ENCODE peak calls at places on chromosomes 2 and 18, in six cellular contexts. S is astrocyte of the spinal cord, J is foreskin fibroblast, C is pancreas, M is GM13977, Z is right lobe of liver. B is an unnamed sample.

GRCh38 chr2:53021285-53021684 is 746.3 kb upstream of the CHAC2 start:
- DNase-seq in S (peak; percentile 47), J (peak; percentile 12), C (no peak), M (no peak), Z (no peak), B (no peak)

GRCh38 chr2:238063414-238064189 is 2.8 kb downstream of the SCLY start:
- DNase-seq in S (no peak), J (no peak), C (no peak), M (no peak), Z (peak; percentile 80), B (no peak)

GRCh38 chr2:36389081-36389480 is 33.5 kb downstream of the CRIM1 start:
- DNase-seq in S (peak; percentile 52), J (no peak), C (no peak), M (no peak), Z (no peak), B (no peak)

GRCh38 chr2:238978507-238978906 is 130.6 kb downstream of the TWIST2 start:
- DNase-seq in S (no peak), J (no peak), C (no peak), M (no peak), Z (no peak), B (no peak)

GRCh38 chr2:238379096-238379810 is 47.5 kb upstream of the ASB1 start:
- DNase-seq in S (peak; percentile 44), J (no peak), C (no peak), M (no peak), Z (no peak), B (peak; percentile 56)

GRCh38 chr18:28571929-28572328 is 395.0 kb upstream of the CDH2 start:
- DNase-seq in S (no peak), J (no peak), C (no peak), M (no peak), Z (no peak), B (no peak)

GRCh38 chr2:222452422-222452950 is 28.1 kb downstream of the SGPP2 start:
- DNase-seq in S (no peak), J (no peak), C (no peak), M (no peak), Z (no peak), B (no peak)

GRCh38 chr18:33469699-33470098 is 29.2 kb upstream of the CCDC178 start:
- DNase-seq in S (no peak), J (no peak), C (no peak), M (no peak), Z (no peak), B (no peak)

GRCh38 chr2:48253301-48253700 is 276.7 kb upstream of the STON1 start:
- DNase-seq in S (no peak), J (no peak), C (no peak), M (no peak), Z (no peak), B (no peak)

GRCh38 chr2:236828002-236828401 is 257.7 kb upstream of the COPS8 start:
- DNase-seq in S (no peak), J (no peak), C (no peak), M (no peak), Z (no peak), B (no peak)

GRCh38 chr18:60601249-60601648 is 228.7 kb upstream of the MC4R start:
- DNase-seq in S (no peak), J (no peak), C (no peak), M (no peak), Z (no peak), B (no peak)

GRCh38 chr2:189255711-189256110 is 76.2 kb upstream of the COL5A2 start:
- DNase-seq in S (no peak), J (no peak), C (no peak), M (no peak), Z (no peak), B (no peak)

GRCh38 chr2:9327873-9328352 is 95.4 kb downstream of the ITGB1BP1 start:
- DNase-seq in S (no peak), J (no peak), C (no peak), M (no peak), Z (no peak), B (no peak)

GRCh38 chr2:239197146-239197545 is 203.7 kb downstream of the HDAC4 start:
- DNase-seq in S (no peak), J (no peak), C (peak; percentile 47), M (no peak), Z (peak; percentile 38), B (no peak)

GRCh38 chr2:15041429-15041837 is 408.9 kb downstream of the LRATD1 start:
- DNase-seq in S (peak; percentile 23), J (no peak), C (no peak), M (no peak), Z (peak; percentile 55), B (no peak)

GRCh38 chr2:61134141-61134540 is 27.8 kb upstream of the C2orf74 start:
- DNase-seq in S (peak; percentile 15), J (no peak), C (no peak), M (no peak), Z (no peak), B (no peak)

GRCh38 chr2:195473802-195474201 is 183.2 kb upstream of the SLC39A10 start:
- DNase-seq in S (no peak), J (no peak), C (no peak), M (no peak), Z (no peak), B (no peak)

GRCh38 chr2:35462226-35462983 is 893.2 kb upstream of the CRIM1 start:
- DNase-seq in S (peak; percentile 67), J (no peak), C (no peak), M (no peak), Z (no peak), B (no peak)

GRCh38 chr2:180322781-180323180 is 315.7 kb upstream of the CWC22 start:
- DNase-seq in S (peak; percentile 20), J (peak; percentile 6), C (no peak), M (no peak), Z (no peak), B (no peak)

GRCh38 chr2:229520582-229521221 is 193.7 kb downstream of the DNER start:
- DNase-seq in S (no peak), J (no peak), C (no peak), M (no peak), Z (no peak), B (no peak)

GRCh38 chr2:38301340-38301968 is 75.6 kb downstream of the ATL2 start:
- DNase-seq in S (no peak), J (no peak), C (no peak), M (no peak), Z (no peak), B (peak; percentile 76)

GRCh38 chr2:100845141-100845991 is 25.4 kb downstream of the NPAS2 start:
- DNase-seq in S (no peak), J (no peak), C (peak; percentile 73), M (no peak), Z (peak; percentile 87), B (no peak)

GRCh38 chr2:42957109-42958035 is 165.0 kb upstream of the HAAO start:
- DNase-seq in S (no peak), J (no peak), C (no peak), M (no peak), Z (peak; percentile 67), B (no peak)

GRCh38 chr2:144324446-144325045 is 195.4 kb downstream of the ZEB2 start:
- DNase-seq in S (no peak), J (no peak), C (no peak), M (no peak), Z (no peak), B (peak; percentile 39)

GRCh38 chr2:95379616-95379925 is 22.9 kb upstream of the FAHD2A start:
- DNase-seq in S (no peak), J (no peak), C (no peak), M (no peak), Z (no peak), B (no peak)

GRCh38 chr2:217834057-217834620 is 168.7 kb downstream of the TNS1 start:
- DNase-seq in S (no peak), J (no peak), C (no peak), M (no peak), Z (no peak), B (no peak)

GRCh38 chr2:119820275-119820674 is 60.6 kb downstream of the PTPN4 start:
- DNase-seq in S (peak; percentile 76), J (peak; percentile 68), C (no peak), M (no peak), Z (no peak), B (no peak)

GRCh38 chr2:125341353-125341752 is 1314.6 kb upstream of the GYPC start:
- DNase-seq in S (no peak), J (no peak), C (no peak), M (no peak), Z (no peak), B (no peak)

GRCh38 chr2:162280654-162281053 is 37.4 kb upstream of the FAP start:
- DNase-seq in S (no peak), J (no peak), C (no peak), M (no peak), Z (no peak), B (no peak)
- TF ChIP-seq CTCF in S (no peak), J (no peak), C (no peak), M (peak; percentile 5), Z (no peak), B (no peak)

GRCh38 chr2:131032393-131032836 is 60.8 kb downstream of the FAM168B start:
- DNase-seq in S (no peak), J (no peak), C (no peak), M (no peak), Z (no peak), B (no peak)
- TF ChIP-seq CTCF in S (no peak), J (no peak), C (no peak), M (no peak), Z (no peak), B (no peak)

GRCh38 chr2:7108792-7109557 is 191.8 kb downstream of the RNF144A start:
- DNase-seq in S (no peak), J (no peak), C (no peak), M (no peak), Z (no peak), B (peak; percentile 56)

GRCh38 chr2:7115364-7115763 is 198.2 kb downstream of the RNF144A start:
- DNase-seq in S (no peak), J (no peak), C (no peak), M (no peak), Z (no peak), B (no peak)

GRCh38 chr2:7116516-7116915 is 199.3 kb downstream of the RNF144A start:
- DNase-seq in S (no peak), J (no peak), C (no peak), M (no peak), Z (no peak), B (no peak)

GRCh38 chr2:7109558-7109935 is 192.3 kb downstream of the RNF144A start:
- DNase-seq in S (no peak), J (no peak), C (no peak), M (no peak), Z (no peak), B (no peak)

GRCh38 chr2:7111626-7112025 is 194.4 kb downstream of the RNF144A start:
- DNase-seq in S (no peak), J (no peak), C (no peak), M (no peak), Z (no peak), B (peak; percentile 9)
- TF ChIP-seq CTCF in S (peak; percentile 9), J (peak; percentile 4), C (no peak), M (no peak), Z (peak; percentile 15), B (no peak)

DNA sequence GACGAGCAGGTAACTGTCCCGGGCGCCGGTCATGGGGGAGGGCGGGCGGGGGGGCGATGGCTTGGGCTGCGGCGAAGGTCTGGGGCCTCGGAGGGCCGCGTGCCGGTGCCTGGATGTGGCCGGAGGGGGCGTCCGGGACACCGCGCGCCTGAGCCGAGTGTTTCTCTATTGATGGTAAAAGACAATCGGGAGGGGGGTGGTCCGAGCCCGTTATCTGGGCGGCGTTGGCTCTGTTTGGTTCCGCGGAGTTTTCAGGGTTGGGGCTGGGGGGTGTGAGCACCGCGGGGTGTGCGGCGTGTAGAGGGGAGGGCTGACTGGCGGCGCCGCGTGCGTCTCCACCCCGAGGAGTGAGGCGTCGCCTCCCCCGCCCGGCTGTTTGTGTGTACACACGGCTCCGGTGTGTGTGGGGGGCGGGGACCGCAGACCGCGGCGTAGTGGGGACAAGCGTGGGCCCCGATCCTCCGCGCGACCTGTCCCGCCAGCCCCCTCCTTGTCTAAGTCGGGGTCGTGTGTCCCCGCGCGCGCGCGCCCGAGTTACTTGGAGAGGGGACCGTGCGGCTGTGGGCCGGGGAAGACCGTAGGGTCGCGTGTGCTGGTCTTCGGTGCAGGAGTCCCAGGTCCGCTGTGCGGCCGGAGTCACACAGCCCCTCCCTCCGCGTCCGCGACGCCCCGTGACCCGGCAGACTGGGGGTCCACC is 1.6 kb downstream of the CTIF start:
- DNase-seq in S (peak; percentile 62), J (peak; percentile 65), C (peak; percentile 84), M (peak; percentile 68), Z (peak; percentile 92), B (peak; percentile 57)
- TF ChIP-seq CTCF in S (peak; percentile 30), J (peak; percentile 18), C (no peak), M (peak; percentile 26), Z (no peak), B (no peak)